ENCODE peak calls at places on chromosome 20, in four cellular contexts. One of them, this sample, is unnamed.

GRCh38 chr20:47125553-47126373 is 230.7 kb downstream of the ZMYND8 start:
- DNase-seq in GM12878: no peak
- DNase-seq in K562: no peak
- DNase-seq in H1: no peak
- DNase-seq in this sample: no peak

GRCh38 chr20:5920581-5920980 is 29.8 kb downstream of the TRMT6 start:
- DNase-seq in GM12878: no peak
- DNase-seq in K562: no peak
- DNase-seq in H1: no peak
- DNase-seq in this sample: no peak

GRCh38 chr20:47576516-47577033 is 74.9 kb downstream of the NCOA3 start:
- DNase-seq in GM12878: peak
- DNase-seq in K562: peak
- DNase-seq in H1: no peak
- DNase-seq in this sample: peak

GRCh38 chr20:58233881-58234528 is 5.6 kb upstream of the ANKRD60 start:
- DNase-seq in GM12878: no peak
- DNase-seq in K562: peak
- DNase-seq in H1: peak
- DNase-seq in this sample: no peak

GRCh38 chr20:23294671-23295070 is 55.9 kb upstream of the NXT1 start:
- DNase-seq in GM12878: no peak
- DNase-seq in K562: no peak
- DNase-seq in H1: no peak
- DNase-seq in this sample: no peak

GRCh38 chr20:1809611-1810510 is 85.3 kb upstream of the SIRPA start:
- DNase-seq in GM12878: no peak
- DNase-seq in K562: no peak
- DNase-seq in H1: no peak
- DNase-seq in this sample: no peak

GRCh38 chr20:37231970-37232620 is 29.5 kb downstream of the GHRH start:
- DNase-seq in GM12878: no peak
- DNase-seq in K562: no peak
- DNase-seq in H1: no peak
- DNase-seq in this sample: no peak

GRCh38 chr20:37894454-37894853 is 8.5 kb upstream of the VSTM2L start:
- DNase-seq in GM12878: no peak
- DNase-seq in K562: no peak
- DNase-seq in H1: no peak
- DNase-seq in this sample: no peak

GRCh38 chr20:44946266-44946852 is 13.8 kb downstream of the TOMM34 start:
- DNase-seq in GM12878: no peak
- DNase-seq in K562: no peak
- DNase-seq in H1: no peak
- DNase-seq in this sample: no peak

GRCh38 chr20:60877071-60877470 is 375.0 kb upstream of the CDH4 start:
- DNase-seq in GM12878: no peak
- DNase-seq in K562: no peak
- DNase-seq in H1: no peak
- DNase-seq in this sample: no peak

GRCh38 chr20:17958326-17959256 is 10.0 kb downstream of the SNX5 start:
- DNase-seq in GM12878: no peak
- DNase-seq in K562: no peak
- DNase-seq in H1: no peak
- DNase-seq in this sample: no peak

GRCh38 chr20:5835234-5835845 is 85.1 kb downstream of the SHLD1 start:
- DNase-seq in GM12878: no peak
- DNase-seq in K562: no peak
- DNase-seq in H1: no peak
- DNase-seq in this sample: no peak

GRCh38 chr20:49234831-49235230 is 15.6 kb downstream of the DDX27 start:
- DNase-seq in GM12878: no peak
- DNase-seq in K562: no peak
- DNase-seq in H1: no peak
- DNase-seq in this sample: no peak

GRCh38 chr20:52494244-52494643 is 302.7 kb upstream of the ZFP64 start:
- DNase-seq in GM12878: no peak
- DNase-seq in K562: no peak
- DNase-seq in H1: no peak
- DNase-seq in this sample: no peak

GRCh38 chr20:50172347-50173013 is 18.1 kb upstream of the CEBPB start:
- DNase-seq in GM12878: no peak
- DNase-seq in K562: no peak
- DNase-seq in H1: peak
- DNase-seq in this sample: no peak

GRCh38 chr20:24798930-24799705 is 150.0 kb upstream of the CST7 start:
- DNase-seq in GM12878: no peak
- DNase-seq in K562: no peak
- DNase-seq in H1: no peak
- DNase-seq in this sample: no peak

GRCh38 chr20:59831901-59832240 is 101.6 kb downstream of the SYCP2 start:
- DNase-seq in GM12878: no peak
- DNase-seq in K562: no peak
- DNase-seq in H1: peak
- DNase-seq in this sample: no peak

GRCh38 chr20:58888521-58889333 is 36.2 kb downstream of the GNAS start:
- DNase-seq in GM12878: no peak
- DNase-seq in K562: peak
- DNase-seq in H1: peak
- DNase-seq in this sample: no peak

GRCh38 chr20:34922654-34923381 is 32.8 kb downstream of the GSS start:
- DNase-seq in GM12878: no peak
- DNase-seq in K562: no peak
- DNase-seq in H1: no peak
- DNase-seq in this sample: no peak
- TF ChIP-seq EGR1 in GM12878: no peak
- TF ChIP-seq EGR1 in K562: no peak
- TF ChIP-seq EGR1 in H1: no peak
- TF ChIP-seq EGR1 in this sample: no peak

GRCh38 chr20:51388756-51389542 is 153.6 kb downstream of the NFATC2 start:
- DNase-seq in GM12878: no peak
- DNase-seq in K562: no peak
- DNase-seq in H1: no peak
- DNase-seq in this sample: no peak

GRCh38 chr20:51387125-51387865 is 155.2 kb downstream of the NFATC2 start:
- DNase-seq in GM12878: no peak
- DNase-seq in K562: no peak
- DNase-seq in H1: peak
- DNase-seq in this sample: no peak

GRCh38 chr20:51386586-51386985 is 155.9 kb downstream of the NFATC2 start:
- DNase-seq in GM12878: no peak
- DNase-seq in K562: no peak
- DNase-seq in H1: no peak
- DNase-seq in this sample: no peak

GRCh38 chr20:51389543-51389924 is 153.0 kb downstream of the NFATC2 start:
- DNase-seq in GM12878: no peak
- DNase-seq in K562: no peak
- DNase-seq in H1: no peak
- DNase-seq in this sample: no peak

DNA sequence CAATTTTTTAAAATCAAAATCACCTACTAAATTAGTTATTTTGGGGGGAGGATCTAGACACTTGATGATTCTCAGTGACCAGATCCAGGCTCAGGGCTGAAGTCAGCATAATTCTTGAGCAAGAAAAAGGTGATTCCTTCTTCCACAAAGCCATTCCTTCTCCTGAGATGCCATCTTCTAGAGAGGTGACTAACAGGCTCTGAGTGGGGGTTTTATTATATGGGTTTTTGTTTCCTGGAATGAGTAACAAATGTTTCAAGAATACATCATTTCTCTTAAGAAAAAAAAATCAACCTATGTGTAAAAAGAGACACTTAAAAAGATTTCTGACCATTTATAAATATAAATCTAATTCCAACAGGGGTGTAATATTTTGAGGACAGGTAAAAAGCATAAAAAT is 154.3 kb downstream of the NFATC2 start:
- DNase-seq in GM12878: no peak
- DNase-seq in K562: no peak
- DNase-seq in H1: no peak
- DNase-seq in this sample: no peak
- TF ChIP-seq SIN3A in GM12878: no peak
- TF ChIP-seq SIN3A in K562: no peak
- TF ChIP-seq SIN3A in H1: no peak
- TF ChIP-seq SIN3A in this sample: no peak

GRCh38 chr20:62160253-62160652 is 16.7 kb downstream of the SS18L1 start:
- DNase-seq in GM12878: no peak
- DNase-seq in K562: no peak
- DNase-seq in H1: no peak
- DNase-seq in this sample: no peak

GRCh38 chr20:62158541-62158940 is 15.0 kb downstream of the SS18L1 start:
- DNase-seq in GM12878: no peak
- DNase-seq in K562: no peak
- DNase-seq in H1: no peak
- DNase-seq in this sample: no peak

GRCh38 chr20:62159052-62159451 is 15.5 kb downstream of the SS18L1 start:
- DNase-seq in GM12878: no peak
- DNase-seq in K562: no peak
- DNase-seq in H1: no peak
- DNase-seq in this sample: no peak

GRCh38 chr20:62160876-62161275 is 17.3 kb downstream of the SS18L1 start:
- DNase-seq in GM12878: no peak
- DNase-seq in K562: no peak
- DNase-seq in H1: no peak
- DNase-seq in this sample: no peak

DNA sequence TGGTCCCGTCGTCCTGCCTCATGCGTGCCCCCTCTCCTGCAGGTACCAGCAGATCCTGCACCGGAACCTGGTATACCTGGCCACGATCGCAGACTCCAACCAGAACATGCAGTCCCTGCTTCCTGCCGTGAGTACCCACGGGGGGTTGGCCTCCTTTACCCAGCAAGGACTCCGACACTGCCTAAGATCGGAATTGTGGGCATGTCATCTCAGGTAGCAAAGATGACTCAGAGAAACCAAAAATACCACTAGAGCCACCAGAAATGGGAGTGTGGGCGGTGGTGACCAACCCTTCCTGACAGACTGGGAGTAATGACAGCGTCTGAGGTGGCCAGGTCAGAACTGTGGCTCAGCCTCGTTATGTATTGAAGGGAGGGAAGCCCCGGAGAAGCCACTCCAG is 16.3 kb downstream of the SS18L1 start:
- DNase-seq in GM12878: peak
- DNase-seq in K562: no peak
- DNase-seq in H1: no peak
- DNase-seq in this sample: peak
- TF ChIP-seq EGR1 in GM12878: no peak
- TF ChIP-seq EGR1 in K562: peak
- TF ChIP-seq EGR1 in H1: no peak
- TF ChIP-seq EGR1 in this sample: peak

GRCh38 chr20:19212524-19213502 is at the start of gene SLC24A3:
- DNase-seq in GM12878: no peak
- DNase-seq in K562: no peak
- DNase-seq in H1: peak
- DNase-seq in this sample: no peak

GRCh38 chr20:19207541-19207940 is 4.9 kb upstream of the SLC24A3 start:
- DNase-seq in GM12878: no peak
- DNase-seq in K562: no peak
- DNase-seq in H1: no peak
- DNase-seq in this sample: no peak

GRCh38 chr20:19211661-19212523 is 550 bp upstream of the SLC24A3 start:
- DNase-seq in GM12878: no peak
- DNase-seq in K562: no peak
- DNase-seq in H1: peak
- DNase-seq in this sample: no peak

GRCh38 chr20:19211252-19211651 is 1.2 kb upstream of the SLC24A3 start:
- DNase-seq in GM12878: no peak
- DNase-seq in K562: no peak
- DNase-seq in H1: no peak
- DNase-seq in this sample: no peak

DNA sequence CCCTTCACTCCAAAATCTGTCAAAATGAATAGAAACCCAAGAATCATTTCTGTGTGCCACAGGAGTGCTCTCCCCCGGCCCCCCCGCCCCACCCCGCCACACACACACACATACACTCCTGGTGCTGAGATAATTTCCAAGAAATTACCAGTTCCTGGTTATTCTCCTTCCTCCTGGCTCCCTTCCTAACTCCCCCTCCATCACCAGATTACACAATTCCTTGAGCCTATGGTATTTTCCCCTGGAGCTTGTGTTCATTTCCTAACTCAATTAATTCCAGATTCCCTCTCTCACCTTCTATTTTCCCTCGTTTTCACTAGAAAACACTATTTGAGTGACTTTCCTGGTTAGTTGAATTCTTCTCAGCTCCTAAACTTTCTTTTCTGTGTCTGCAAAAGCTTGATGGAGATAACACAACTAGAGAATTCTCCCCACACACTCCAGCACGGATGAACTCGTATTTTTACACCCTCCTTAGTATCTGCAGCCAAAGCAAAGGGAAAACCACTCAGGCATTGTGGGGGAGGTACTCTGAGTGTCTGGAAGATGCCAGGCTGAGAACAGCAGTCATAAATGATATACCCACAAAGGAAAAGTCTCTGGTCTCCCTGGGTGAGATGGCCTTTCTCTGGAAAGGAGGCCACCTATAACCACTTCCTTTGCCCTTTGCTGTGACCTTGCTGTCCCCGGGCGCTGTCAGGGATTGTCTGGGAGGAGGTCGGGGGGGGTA is 1.9 kb upstream of the SLC24A3 start:
- DNase-seq in GM12878: no peak
- DNase-seq in K562: no peak
- DNase-seq in H1: no peak
- DNase-seq in this sample: no peak
- TF ChIP-seq SIN3A in GM12878: no peak
- TF ChIP-seq SIN3A in K562: no peak
- TF ChIP-seq SIN3A in H1: no peak
- TF ChIP-seq SIN3A in this sample: no peak

DNA sequence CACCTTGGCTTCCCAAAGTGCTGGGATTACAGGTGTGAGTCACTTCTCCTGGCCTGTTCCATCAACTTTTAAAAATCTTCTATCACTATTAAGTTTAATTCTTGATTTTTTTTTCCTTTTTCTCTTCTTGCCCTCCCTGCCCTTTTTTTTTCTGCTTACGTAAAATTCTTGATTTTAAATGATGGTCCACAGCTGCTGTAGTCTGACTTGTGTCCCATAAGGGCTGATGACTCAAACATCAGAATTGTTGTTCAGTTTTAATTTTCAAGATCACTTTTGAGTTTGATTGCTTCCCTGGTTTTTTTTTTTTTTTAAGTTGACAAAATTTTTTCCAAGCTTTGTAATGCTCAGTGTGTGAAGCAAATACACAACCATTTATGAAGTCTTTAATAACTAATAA is 61.9 kb downstream of the CBFA2T2 start:
- DNase-seq in GM12878: no peak
- DNase-seq in K562: no peak
- DNase-seq in H1: no peak
- DNase-seq in this sample: no peak
- TF ChIP-seq EGR1 in GM12878: no peak
- TF ChIP-seq EGR1 in K562: no peak
- TF ChIP-seq EGR1 in H1: no peak
- TF ChIP-seq EGR1 in this sample: no peak

GRCh38 chr20:39699331-39699730 is 737.2 kb downstream of the DHX35 start:
- DNase-seq in GM12878: no peak
- DNase-seq in K562: no peak
- DNase-seq in H1: no peak
- DNase-seq in this sample: no peak
- TF ChIP-seq SIN3A in GM12878: no peak
- TF ChIP-seq SIN3A in K562: no peak
- TF ChIP-seq SIN3A in H1: no peak
- TF ChIP-seq SIN3A in this sample: no peak

This sample was measured in HCT116.